ENCODE peak calls at places on chromosomes 4 and X, in ten cellular contexts. One of them, this sample, is unnamed.

GRCh38 chr4:153403761-153404160 is 59.3 kb downstream of the MND1 start:
- DNase-seq in NCI-H2029 treated with DMSO at 0.1 percent for 48 hours: no peak
- DNase-seq in KBM-7: no peak
- DNase-seq in RPMI8226: no peak
- DNase-seq in keratinocyte: no peak
- DNase-seq in endothelial cell of umbilical vein: no peak
- DNase-seq in COR-L47: no peak
- DNase-seq in stimulated activated CD8-positive, alpha-beta memory T cell treated with anti-CD3 and anti-CD28 coated beads, Interleukin-2, amount 100 ng/mL, for 1 hour: no peak
- DNase-seq in stimulated activated naive CD8-positive, alpha-beta T cell treated with anti-CD3 and anti-CD28 coated beads, Interleukin-15, Interleukin-2, amounts not matched to agents 100 U/mL and 50 U/mL, for 24 hours: no peak
- DNase-seq in activated CD4-positive, alpha-beta T cell treated with anti-CD3 and anti-CD28 coated beads, Interleukin-2, amount 50 U/mL, for 4 hours: no peak
- DNase-seq in this sample: no peak

GRCh38 chrX:45011131-45011530 is 138.1 kb downstream of the KDM6A start:
- DNase-seq in endothelial cell of umbilical vein: no peak
- DNase-seq in stimulated activated CD8-positive, alpha-beta memory T cell treated with anti-CD3 and anti-CD28 coated beads, Interleukin-2, amount 100 ng/mL, for 1 hour: no peak
- DNase-seq in keratinocyte: no peak
- DNase-seq in RPMI8226: no peak
- DNase-seq in KBM-7: no peak
- DNase-seq in stimulated activated naive CD8-positive, alpha-beta T cell treated with anti-CD3 and anti-CD28 coated beads, Interleukin-15, Interleukin-2, amounts not matched to agents 100 U/mL and 50 U/mL, for 24 hours: no peak
- DNase-seq in COR-L47: no peak
- DNase-seq in NCI-H2029 treated with DMSO at 0.1 percent for 48 hours: no peak
- DNase-seq in activated CD4-positive, alpha-beta T cell treated with anti-CD3 and anti-CD28 coated beads, Interleukin-2, amount 50 U/mL, for 4 hours: no peak
- DNase-seq in this sample: no peak

GRCh38 chr4:65316534-65316933 is 353.8 kb downstream of the EPHA5 start:
- DNase-seq in keratinocyte: no peak
- DNase-seq in activated CD4-positive, alpha-beta T cell treated with anti-CD3 and anti-CD28 coated beads, Interleukin-2, amount 50 U/mL, for 4 hours: no peak
- DNase-seq in KBM-7: no peak
- DNase-seq in RPMI8226: no peak
- DNase-seq in NCI-H2029 treated with DMSO at 0.1 percent for 48 hours: no peak
- DNase-seq in stimulated activated CD8-positive, alpha-beta memory T cell treated with anti-CD3 and anti-CD28 coated beads, Interleukin-2, amount 100 ng/mL, for 1 hour: no peak
- DNase-seq in endothelial cell of umbilical vein: no peak
- DNase-seq in COR-L47: no peak
- DNase-seq in stimulated activated naive CD8-positive, alpha-beta T cell treated with anti-CD3 and anti-CD28 coated beads, Interleukin-15, Interleukin-2, amounts not matched to agents 100 U/mL and 50 U/mL, for 24 hours: no peak
- DNase-seq in this sample: no peak

GRCh38 chr4:37892641-37893040 is 1.8 kb downstream of the TBC1D1 start:
- DNase-seq in COR-L47: no peak
- DNase-seq in activated CD4-positive, alpha-beta T cell treated with anti-CD3 and anti-CD28 coated beads, Interleukin-2, amount 50 U/mL, for 4 hours: peak
- DNase-seq in stimulated activated naive CD8-positive, alpha-beta T cell treated with anti-CD3 and anti-CD28 coated beads, Interleukin-15, Interleukin-2, amounts not matched to agents 100 U/mL and 50 U/mL, for 24 hours: peak
- DNase-seq in endothelial cell of umbilical vein: no peak
- DNase-seq in KBM-7: peak
- DNase-seq in stimulated activated CD8-positive, alpha-beta memory T cell treated with anti-CD3 and anti-CD28 coated beads, Interleukin-2, amount 100 ng/mL, for 1 hour: no peak
- DNase-seq in NCI-H2029 treated with DMSO at 0.1 percent for 48 hours: no peak
- DNase-seq in keratinocyte: no peak
- DNase-seq in RPMI8226: peak
- DNase-seq in this sample: no peak

GRCh38 chrX:20974326-20974725 is 399.9 kb upstream of the CNKSR2 start:
- DNase-seq in NCI-H2029 treated with DMSO at 0.1 percent for 48 hours: no peak
- DNase-seq in RPMI8226: no peak
- DNase-seq in COR-L47: no peak
- DNase-seq in stimulated activated CD8-positive, alpha-beta memory T cell treated with anti-CD3 and anti-CD28 coated beads, Interleukin-2, amount 100 ng/mL, for 1 hour: no peak
- DNase-seq in stimulated activated naive CD8-positive, alpha-beta T cell treated with anti-CD3 and anti-CD28 coated beads, Interleukin-15, Interleukin-2, amounts not matched to agents 100 U/mL and 50 U/mL, for 24 hours: no peak
- DNase-seq in endothelial cell of umbilical vein: no peak
- DNase-seq in KBM-7: no peak
- DNase-seq in activated CD4-positive, alpha-beta T cell treated with anti-CD3 and anti-CD28 coated beads, Interleukin-2, amount 50 U/mL, for 4 hours: no peak
- DNase-seq in keratinocyte: no peak
- DNase-seq in this sample: no peak

GRCh38 chr4:185396724-185397402 is at the start of gene ANKRD37:
- DNase-seq in keratinocyte: no peak
- DNase-seq in KBM-7: peak
- DNase-seq in RPMI8226: peak
- DNase-seq in COR-L47: peak
- DNase-seq in activated CD4-positive, alpha-beta T cell treated with anti-CD3 and anti-CD28 coated beads, Interleukin-2, amount 50 U/mL, for 4 hours: no peak
- DNase-seq in stimulated activated CD8-positive, alpha-beta memory T cell treated with anti-CD3 and anti-CD28 coated beads, Interleukin-2, amount 100 ng/mL, for 1 hour: no peak
- DNase-seq in endothelial cell of umbilical vein: peak
- DNase-seq in NCI-H2029 treated with DMSO at 0.1 percent for 48 hours: peak
- DNase-seq in stimulated activated naive CD8-positive, alpha-beta T cell treated with anti-CD3 and anti-CD28 coated beads, Interleukin-15, Interleukin-2, amounts not matched to agents 100 U/mL and 50 U/mL, for 24 hours: no peak
- DNase-seq in this sample: no peak

GRCh38 chr4:189185810-189186432 is 754.8 kb upstream of the FRG1 start:
- DNase-seq in keratinocyte: no peak
- DNase-seq in RPMI8226: no peak
- DNase-seq in KBM-7: no peak
- DNase-seq in endothelial cell of umbilical vein: no peak
- DNase-seq in activated CD4-positive, alpha-beta T cell treated with anti-CD3 and anti-CD28 coated beads, Interleukin-2, amount 50 U/mL, for 4 hours: no peak
- DNase-seq in stimulated activated CD8-positive, alpha-beta memory T cell treated with anti-CD3 and anti-CD28 coated beads, Interleukin-2, amount 100 ng/mL, for 1 hour: no peak
- DNase-seq in stimulated activated naive CD8-positive, alpha-beta T cell treated with anti-CD3 and anti-CD28 coated beads, Interleukin-15, Interleukin-2, amounts not matched to agents 100 U/mL and 50 U/mL, for 24 hours: no peak
- DNase-seq in NCI-H2029 treated with DMSO at 0.1 percent for 48 hours: no peak
- DNase-seq in COR-L47: no peak
- DNase-seq in this sample: no peak

GRCh38 chrX:23790147-23790497 is 7.1 kb downstream of the SAT1 start:
- DNase-seq in KBM-7: no peak
- DNase-seq in RPMI8226: no peak
- DNase-seq in endothelial cell of umbilical vein: no peak
- DNase-seq in stimulated activated naive CD8-positive, alpha-beta T cell treated with anti-CD3 and anti-CD28 coated beads, Interleukin-15, Interleukin-2, amounts not matched to agents 100 U/mL and 50 U/mL, for 24 hours: no peak
- DNase-seq in activated CD4-positive, alpha-beta T cell treated with anti-CD3 and anti-CD28 coated beads, Interleukin-2, amount 50 U/mL, for 4 hours: no peak
- DNase-seq in NCI-H2029 treated with DMSO at 0.1 percent for 48 hours: no peak
- DNase-seq in stimulated activated CD8-positive, alpha-beta memory T cell treated with anti-CD3 and anti-CD28 coated beads, Interleukin-2, amount 100 ng/mL, for 1 hour: no peak
- DNase-seq in COR-L47: no peak
- DNase-seq in keratinocyte: no peak
- DNase-seq in this sample: no peak

GRCh38 chr4:138802499-138802898 is 213.1 kb upstream of the NOCT start:
- DNase-seq in keratinocyte: no peak
- DNase-seq in RPMI8226: no peak
- DNase-seq in endothelial cell of umbilical vein: no peak
- DNase-seq in activated CD4-positive, alpha-beta T cell treated with anti-CD3 and anti-CD28 coated beads, Interleukin-2, amount 50 U/mL, for 4 hours: no peak
- DNase-seq in KBM-7: no peak
- DNase-seq in COR-L47: no peak
- DNase-seq in stimulated activated naive CD8-positive, alpha-beta T cell treated with anti-CD3 and anti-CD28 coated beads, Interleukin-15, Interleukin-2, amounts not matched to agents 100 U/mL and 50 U/mL, for 24 hours: no peak
- DNase-seq in stimulated activated CD8-positive, alpha-beta memory T cell treated with anti-CD3 and anti-CD28 coated beads, Interleukin-2, amount 100 ng/mL, for 1 hour: no peak
- DNase-seq in NCI-H2029 treated with DMSO at 0.1 percent for 48 hours: no peak
- DNase-seq in this sample: no peak

GRCh38 chr4:167238226-167238625 is 3.9 kb upstream of the SPOCK3 start:
- DNase-seq in NCI-H2029 treated with DMSO at 0.1 percent for 48 hours: no peak
- DNase-seq in stimulated activated CD8-positive, alpha-beta memory T cell treated with anti-CD3 and anti-CD28 coated beads, Interleukin-2, amount 100 ng/mL, for 1 hour: no peak
- DNase-seq in endothelial cell of umbilical vein: no peak
- DNase-seq in KBM-7: no peak
- DNase-seq in RPMI8226: no peak
- DNase-seq in stimulated activated naive CD8-positive, alpha-beta T cell treated with anti-CD3 and anti-CD28 coated beads, Interleukin-15, Interleukin-2, amounts not matched to agents 100 U/mL and 50 U/mL, for 24 hours: no peak
- DNase-seq in keratinocyte: no peak
- DNase-seq in COR-L47: peak
- DNase-seq in activated CD4-positive, alpha-beta T cell treated with anti-CD3 and anti-CD28 coated beads, Interleukin-2, amount 50 U/mL, for 4 hours: no peak
- DNase-seq in this sample: no peak

GRCh38 chrX:110418220-110418856 is 59.7 kb downstream of the RTL9 start:
- DNase-seq in stimulated activated naive CD8-positive, alpha-beta T cell treated with anti-CD3 and anti-CD28 coated beads, Interleukin-15, Interleukin-2, amounts not matched to agents 100 U/mL and 50 U/mL, for 24 hours: no peak
- DNase-seq in endothelial cell of umbilical vein: peak
- DNase-seq in NCI-H2029 treated with DMSO at 0.1 percent for 48 hours: peak
- DNase-seq in keratinocyte: no peak
- DNase-seq in activated CD4-positive, alpha-beta T cell treated with anti-CD3 and anti-CD28 coated beads, Interleukin-2, amount 50 U/mL, for 4 hours: no peak
- DNase-seq in RPMI8226: no peak
- DNase-seq in KBM-7: peak
- DNase-seq in COR-L47: no peak
- DNase-seq in stimulated activated CD8-positive, alpha-beta memory T cell treated with anti-CD3 and anti-CD28 coated beads, Interleukin-2, amount 100 ng/mL, for 1 hour: no peak
- DNase-seq in this sample: no peak

GRCh38 chr4:153520871-153521329 is 54.7 kb downstream of the TMEM131L start:
- DNase-seq in stimulated activated CD8-positive, alpha-beta memory T cell treated with anti-CD3 and anti-CD28 coated beads, Interleukin-2, amount 100 ng/mL, for 1 hour: no peak
- DNase-seq in endothelial cell of umbilical vein: no peak
- DNase-seq in COR-L47: no peak
- DNase-seq in KBM-7: peak
- DNase-seq in RPMI8226: no peak
- DNase-seq in keratinocyte: no peak
- DNase-seq in stimulated activated naive CD8-positive, alpha-beta T cell treated with anti-CD3 and anti-CD28 coated beads, Interleukin-15, Interleukin-2, amounts not matched to agents 100 U/mL and 50 U/mL, for 24 hours: no peak
- DNase-seq in NCI-H2029 treated with DMSO at 0.1 percent for 48 hours: no peak
- DNase-seq in activated CD4-positive, alpha-beta T cell treated with anti-CD3 and anti-CD28 coated beads, Interleukin-2, amount 50 U/mL, for 4 hours: no peak
- DNase-seq in this sample: no peak

GRCh38 chrX:41779058-41779564 is 55.1 kb downstream of the GPR82 start:
- DNase-seq in KBM-7: no peak
- DNase-seq in stimulated activated CD8-positive, alpha-beta memory T cell treated with anti-CD3 and anti-CD28 coated beads, Interleukin-2, amount 100 ng/mL, for 1 hour: no peak
- DNase-seq in COR-L47: peak
- DNase-seq in stimulated activated naive CD8-positive, alpha-beta T cell treated with anti-CD3 and anti-CD28 coated beads, Interleukin-15, Interleukin-2, amounts not matched to agents 100 U/mL and 50 U/mL, for 24 hours: no peak
- DNase-seq in activated CD4-positive, alpha-beta T cell treated with anti-CD3 and anti-CD28 coated beads, Interleukin-2, amount 50 U/mL, for 4 hours: no peak
- DNase-seq in RPMI8226: peak
- DNase-seq in keratinocyte: no peak
- DNase-seq in NCI-H2029 treated with DMSO at 0.1 percent for 48 hours: no peak
- DNase-seq in endothelial cell of umbilical vein: peak
- DNase-seq in this sample: no peak

GRCh38 chr4:27666943-27667342 is 806.3 kb downstream of the STIM2 start:
- DNase-seq in NCI-H2029 treated with DMSO at 0.1 percent for 48 hours: no peak
- DNase-seq in stimulated activated naive CD8-positive, alpha-beta T cell treated with anti-CD3 and anti-CD28 coated beads, Interleukin-15, Interleukin-2, amounts not matched to agents 100 U/mL and 50 U/mL, for 24 hours: no peak
- DNase-seq in COR-L47: peak
- DNase-seq in stimulated activated CD8-positive, alpha-beta memory T cell treated with anti-CD3 and anti-CD28 coated beads, Interleukin-2, amount 100 ng/mL, for 1 hour: no peak
- DNase-seq in KBM-7: peak
- DNase-seq in keratinocyte: no peak
- DNase-seq in activated CD4-positive, alpha-beta T cell treated with anti-CD3 and anti-CD28 coated beads, Interleukin-2, amount 50 U/mL, for 4 hours: no peak
- DNase-seq in endothelial cell of umbilical vein: no peak
- DNase-seq in RPMI8226: no peak
- DNase-seq in this sample: no peak

GRCh38 chrX:129529685-129530281 is 6.5 kb upstream of the SMARCA1 start:
- DNase-seq in stimulated activated CD8-positive, alpha-beta memory T cell treated with anti-CD3 and anti-CD28 coated beads, Interleukin-2, amount 100 ng/mL, for 1 hour: no peak
- DNase-seq in keratinocyte: no peak
- DNase-seq in RPMI8226: peak
- DNase-seq in KBM-7: no peak
- DNase-seq in endothelial cell of umbilical vein: no peak
- DNase-seq in activated CD4-positive, alpha-beta T cell treated with anti-CD3 and anti-CD28 coated beads, Interleukin-2, amount 50 U/mL, for 4 hours: no peak
- DNase-seq in NCI-H2029 treated with DMSO at 0.1 percent for 48 hours: peak
- DNase-seq in stimulated activated naive CD8-positive, alpha-beta T cell treated with anti-CD3 and anti-CD28 coated beads, Interleukin-15, Interleukin-2, amounts not matched to agents 100 U/mL and 50 U/mL, for 24 hours: no peak
- DNase-seq in COR-L47: peak
- DNase-seq in this sample: no peak

GRCh38 chrX:716136-716535 is 85.5 kb downstream of the SHOX start:
- DNase-seq in stimulated activated CD8-positive, alpha-beta memory T cell treated with anti-CD3 and anti-CD28 coated beads, Interleukin-2, amount 100 ng/mL, for 1 hour: no peak
- DNase-seq in endothelial cell of umbilical vein: no peak
- DNase-seq in activated CD4-positive, alpha-beta T cell treated with anti-CD3 and anti-CD28 coated beads, Interleukin-2, amount 50 U/mL, for 4 hours: no peak
- DNase-seq in NCI-H2029 treated with DMSO at 0.1 percent for 48 hours: no peak
- DNase-seq in stimulated activated naive CD8-positive, alpha-beta T cell treated with anti-CD3 and anti-CD28 coated beads, Interleukin-15, Interleukin-2, amounts not matched to agents 100 U/mL and 50 U/mL, for 24 hours: no peak
- DNase-seq in RPMI8226: no peak
- DNase-seq in keratinocyte: no peak
- DNase-seq in KBM-7: no peak
- DNase-seq in COR-L47: no peak
- DNase-seq in this sample: no peak

GRCh38 chrX:46375831-46376230 is 169.4 kb downstream of the ZNF674 start:
- DNase-seq in COR-L47: no peak
- DNase-seq in stimulated activated naive CD8-positive, alpha-beta T cell treated with anti-CD3 and anti-CD28 coated beads, Interleukin-15, Interleukin-2, amounts not matched to agents 100 U/mL and 50 U/mL, for 24 hours: no peak
- DNase-seq in NCI-H2029 treated with DMSO at 0.1 percent for 48 hours: no peak
- DNase-seq in KBM-7: no peak
- DNase-seq in endothelial cell of umbilical vein: no peak
- DNase-seq in RPMI8226: no peak
- DNase-seq in keratinocyte: no peak
- DNase-seq in activated CD4-positive, alpha-beta T cell treated with anti-CD3 and anti-CD28 coated beads, Interleukin-2, amount 50 U/mL, for 4 hours: no peak
- DNase-seq in stimulated activated CD8-positive, alpha-beta memory T cell treated with anti-CD3 and anti-CD28 coated beads, Interleukin-2, amount 100 ng/mL, for 1 hour: no peak
- DNase-seq in this sample: no peak

GRCh38 chr4:114807759-114808404 is 209.3 kb downstream of the UGT8 start:
- DNase-seq in stimulated activated naive CD8-positive, alpha-beta T cell treated with anti-CD3 and anti-CD28 coated beads, Interleukin-15, Interleukin-2, amounts not matched to agents 100 U/mL and 50 U/mL, for 24 hours: peak
- DNase-seq in NCI-H2029 treated with DMSO at 0.1 percent for 48 hours: no peak
- DNase-seq in COR-L47: no peak
- DNase-seq in stimulated activated CD8-positive, alpha-beta memory T cell treated with anti-CD3 and anti-CD28 coated beads, Interleukin-2, amount 100 ng/mL, for 1 hour: no peak
- DNase-seq in endothelial cell of umbilical vein: peak
- DNase-seq in keratinocyte: no peak
- DNase-seq in RPMI8226: peak
- DNase-seq in activated CD4-positive, alpha-beta T cell treated with anti-CD3 and anti-CD28 coated beads, Interleukin-2, amount 50 U/mL, for 4 hours: no peak
- DNase-seq in KBM-7: peak
- DNase-seq in this sample: no peak

GRCh38 chrX:123731258-123731986 is 1.4 kb downstream of the THOC2 start:
- DNase-seq in endothelial cell of umbilical vein: peak
- DNase-seq in activated CD4-positive, alpha-beta T cell treated with anti-CD3 and anti-CD28 coated beads, Interleukin-2, amount 50 U/mL, for 4 hours: no peak
- DNase-seq in KBM-7: peak
- DNase-seq in stimulated activated CD8-positive, alpha-beta memory T cell treated with anti-CD3 and anti-CD28 coated beads, Interleukin-2, amount 100 ng/mL, for 1 hour: no peak
- DNase-seq in RPMI8226: peak
- DNase-seq in keratinocyte: no peak
- DNase-seq in COR-L47: no peak
- DNase-seq in NCI-H2029 treated with DMSO at 0.1 percent for 48 hours: peak
- DNase-seq in stimulated activated naive CD8-positive, alpha-beta T cell treated with anti-CD3 and anti-CD28 coated beads, Interleukin-15, Interleukin-2, amounts not matched to agents 100 U/mL and 50 U/mL, for 24 hours: peak
- DNase-seq in this sample: no peak

GRCh38 chrX:153333821-153334653 is at the start of gene ZNF275:
- DNase-seq in activated CD4-positive, alpha-beta T cell treated with anti-CD3 and anti-CD28 coated beads, Interleukin-2, amount 50 U/mL, for 4 hours: peak
- DNase-seq in stimulated activated CD8-positive, alpha-beta memory T cell treated with anti-CD3 and anti-CD28 coated beads, Interleukin-2, amount 100 ng/mL, for 1 hour: peak
- DNase-seq in NCI-H2029 treated with DMSO at 0.1 percent for 48 hours: peak
- DNase-seq in RPMI8226: peak
- DNase-seq in COR-L47: peak
- DNase-seq in endothelial cell of umbilical vein: peak
- DNase-seq in KBM-7: peak
- DNase-seq in stimulated activated naive CD8-positive, alpha-beta T cell treated with anti-CD3 and anti-CD28 coated beads, Interleukin-15, Interleukin-2, amounts not matched to agents 100 U/mL and 50 U/mL, for 24 hours: peak
- DNase-seq in keratinocyte: peak
- DNase-seq in this sample: peak

GRCh38 chrX:139429913-139430312 is 100.6 kb upstream of the F9 start:
- DNase-seq in RPMI8226: no peak
- DNase-seq in COR-L47: no peak
- DNase-seq in NCI-H2029 treated with DMSO at 0.1 percent for 48 hours: no peak
- DNase-seq in stimulated activated CD8-positive, alpha-beta memory T cell treated with anti-CD3 and anti-CD28 coated beads, Interleukin-2, amount 100 ng/mL, for 1 hour: no peak
- DNase-seq in activated CD4-positive, alpha-beta T cell treated with anti-CD3 and anti-CD28 coated beads, Interleukin-2, amount 50 U/mL, for 4 hours: no peak
- DNase-seq in keratinocyte: no peak
- DNase-seq in endothelial cell of umbilical vein: no peak
- DNase-seq in KBM-7: peak
- DNase-seq in stimulated activated naive CD8-positive, alpha-beta T cell treated with anti-CD3 and anti-CD28 coated beads, Interleukin-15, Interleukin-2, amounts not matched to agents 100 U/mL and 50 U/mL, for 24 hours: no peak
- DNase-seq in this sample: no peak

GRCh38 chr4:110518889-110519490 is 43.0 kb downstream of the ENPEP start:
- DNase-seq in RPMI8226: peak
- DNase-seq in COR-L47: no peak
- DNase-seq in KBM-7: peak
- DNase-seq in stimulated activated naive CD8-positive, alpha-beta T cell treated with anti-CD3 and anti-CD28 coated beads, Interleukin-15, Interleukin-2, amounts not matched to agents 100 U/mL and 50 U/mL, for 24 hours: peak
- DNase-seq in keratinocyte: no peak
- DNase-seq in activated CD4-positive, alpha-beta T cell treated with anti-CD3 and anti-CD28 coated beads, Interleukin-2, amount 50 U/mL, for 4 hours: peak
- DNase-seq in NCI-H2029 treated with DMSO at 0.1 percent for 48 hours: no peak
- DNase-seq in stimulated activated CD8-positive, alpha-beta memory T cell treated with anti-CD3 and anti-CD28 coated beads, Interleukin-2, amount 100 ng/mL, for 1 hour: no peak
- DNase-seq in endothelial cell of umbilical vein: peak
- DNase-seq in this sample: no peak

GRCh38 chr4:33395731-33396485 is 2675.7 kb downstream of the PCDH7 start:
- DNase-seq in stimulated activated CD8-positive, alpha-beta memory T cell treated with anti-CD3 and anti-CD28 coated beads, Interleukin-2, amount 100 ng/mL, for 1 hour: no peak
- DNase-seq in stimulated activated naive CD8-positive, alpha-beta T cell treated with anti-CD3 and anti-CD28 coated beads, Interleukin-15, Interleukin-2, amounts not matched to agents 100 U/mL and 50 U/mL, for 24 hours: no peak
- DNase-seq in endothelial cell of umbilical vein: no peak
- DNase-seq in NCI-H2029 treated with DMSO at 0.1 percent for 48 hours: peak
- DNase-seq in KBM-7: no peak
- DNase-seq in COR-L47: no peak
- DNase-seq in activated CD4-positive, alpha-beta T cell treated with anti-CD3 and anti-CD28 coated beads, Interleukin-2, amount 50 U/mL, for 4 hours: no peak
- DNase-seq in keratinocyte: no peak
- DNase-seq in RPMI8226: no peak
- DNase-seq in this sample: no peak

GRCh38 chrX:143002206-143002605 is 23.5 kb upstream of the SPANXN4 start:
- DNase-seq in endothelial cell of umbilical vein: no peak
- DNase-seq in keratinocyte: no peak
- DNase-seq in NCI-H2029 treated with DMSO at 0.1 percent for 48 hours: no peak
- DNase-seq in RPMI8226: no peak
- DNase-seq in stimulated activated naive CD8-positive, alpha-beta T cell treated with anti-CD3 and anti-CD28 coated beads, Interleukin-15, Interleukin-2, amounts not matched to agents 100 U/mL and 50 U/mL, for 24 hours: no peak
- DNase-seq in stimulated activated CD8-positive, alpha-beta memory T cell treated with anti-CD3 and anti-CD28 coated beads, Interleukin-2, amount 100 ng/mL, for 1 hour: no peak
- DNase-seq in KBM-7: no peak
- DNase-seq in COR-L47: no peak
- DNase-seq in activated CD4-positive, alpha-beta T cell treated with anti-CD3 and anti-CD28 coated beads, Interleukin-2, amount 50 U/mL, for 4 hours: no peak
- DNase-seq in this sample: no peak

GRCh38 chrX:10177620-10178019 is 20.8 kb downstream of the CLCN4 start:
- DNase-seq in COR-L47: no peak
- DNase-seq in activated CD4-positive, alpha-beta T cell treated with anti-CD3 and anti-CD28 coated beads, Interleukin-2, amount 50 U/mL, for 4 hours: no peak
- DNase-seq in KBM-7: no peak
- DNase-seq in NCI-H2029 treated with DMSO at 0.1 percent for 48 hours: no peak
- DNase-seq in stimulated activated naive CD8-positive, alpha-beta T cell treated with anti-CD3 and anti-CD28 coated beads, Interleukin-15, Interleukin-2, amounts not matched to agents 100 U/mL and 50 U/mL, for 24 hours: no peak
- DNase-seq in RPMI8226: no peak
- DNase-seq in endothelial cell of umbilical vein: peak
- DNase-seq in stimulated activated CD8-positive, alpha-beta memory T cell treated with anti-CD3 and anti-CD28 coated beads, Interleukin-2, amount 100 ng/mL, for 1 hour: no peak
- DNase-seq in keratinocyte: no peak
- DNase-seq in this sample: no peak

GRCh38 chr4:120765271-120765985 is 157.1 kb downstream of the PRDM5 start:
- DNase-seq in RPMI8226: peak
- DNase-seq in stimulated activated naive CD8-positive, alpha-beta T cell treated with anti-CD3 and anti-CD28 coated beads, Interleukin-15, Interleukin-2, amounts not matched to agents 100 U/mL and 50 U/mL, for 24 hours: no peak
- DNase-seq in KBM-7: no peak
- DNase-seq in NCI-H2029 treated with DMSO at 0.1 percent for 48 hours: no peak
- DNase-seq in activated CD4-positive, alpha-beta T cell treated with anti-CD3 and anti-CD28 coated beads, Interleukin-2, amount 50 U/mL, for 4 hours: no peak
- DNase-seq in keratinocyte: no peak
- DNase-seq in endothelial cell of umbilical vein: no peak
- DNase-seq in stimulated activated CD8-positive, alpha-beta memory T cell treated with anti-CD3 and anti-CD28 coated beads, Interleukin-2, amount 100 ng/mL, for 1 hour: no peak
- DNase-seq in COR-L47: no peak
- DNase-seq in this sample: no peak

GRCh38 chrX:131792356-131792749 is 230.7 kb upstream of the STK26 start:
- DNase-seq in NCI-H2029 treated with DMSO at 0.1 percent for 48 hours: no peak
- DNase-seq in KBM-7: no peak
- DNase-seq in activated CD4-positive, alpha-beta T cell treated with anti-CD3 and anti-CD28 coated beads, Interleukin-2, amount 50 U/mL, for 4 hours: no peak
- DNase-seq in endothelial cell of umbilical vein: no peak
- DNase-seq in stimulated activated CD8-positive, alpha-beta memory T cell treated with anti-CD3 and anti-CD28 coated beads, Interleukin-2, amount 100 ng/mL, for 1 hour: peak
- DNase-seq in keratinocyte: peak
- DNase-seq in stimulated activated naive CD8-positive, alpha-beta T cell treated with anti-CD3 and anti-CD28 coated beads, Interleukin-15, Interleukin-2, amounts not matched to agents 100 U/mL and 50 U/mL, for 24 hours: no peak
- DNase-seq in RPMI8226: peak
- DNase-seq in COR-L47: no peak
- DNase-seq in this sample: peak

GRCh38 chr4:126028871-126029270 is 714.1 kb downstream of the FAT4 start:
- DNase-seq in stimulated activated CD8-positive, alpha-beta memory T cell treated with anti-CD3 and anti-CD28 coated beads, Interleukin-2, amount 100 ng/mL, for 1 hour: no peak
- DNase-seq in activated CD4-positive, alpha-beta T cell treated with anti-CD3 and anti-CD28 coated beads, Interleukin-2, amount 50 U/mL, for 4 hours: no peak
- DNase-seq in RPMI8226: no peak
- DNase-seq in endothelial cell of umbilical vein: no peak
- DNase-seq in NCI-H2029 treated with DMSO at 0.1 percent for 48 hours: no peak
- DNase-seq in stimulated activated naive CD8-positive, alpha-beta T cell treated with anti-CD3 and anti-CD28 coated beads, Interleukin-15, Interleukin-2, amounts not matched to agents 100 U/mL and 50 U/mL, for 24 hours: no peak
- DNase-seq in KBM-7: no peak
- DNase-seq in keratinocyte: no peak
- DNase-seq in COR-L47: no peak
- DNase-seq in this sample: no peak